ENCODE peak calls at places on chromosomes 16 and 17, in nine cellular contexts. One of them, this sample, is unnamed.

GRCh38 chr16:83603981-83604570 is 203.7 kb upstream of the HSBP1 start:
- DNase-seq in dorsolateral prefrontal cortex: no peak
- DNase-seq in ascending aorta: no peak
- DNase-seq in AG09309: no peak
- DNase-seq in lung: no peak
- DNase-seq in keratinocyte: no peak
- DNase-seq in A549: no peak
- DNase-seq in fibroblast of lung: no peak
- DNase-seq in sigmoid colon: no peak
- DNase-seq in this sample: no peak

GRCh38 chr17:50110591-50111349 is 15.6 kb downstream of the PDK2 start:
- DNase-seq in dorsolateral prefrontal cortex: no peak
- DNase-seq in ascending aorta: no peak
- DNase-seq in AG09309: no peak
- DNase-seq in lung: no peak
- DNase-seq in keratinocyte: no peak
- DNase-seq in A549: no peak
- DNase-seq in fibroblast of lung: no peak
- DNase-seq in sigmoid colon: no peak
- DNase-seq in this sample: no peak

GRCh38 chr17:78324391-78325075 is 35.3 kb downstream of the SOCS3 start:
- DNase-seq in dorsolateral prefrontal cortex: peak
- DNase-seq in ascending aorta: peak
- DNase-seq in AG09309: no peak
- DNase-seq in lung: peak
- DNase-seq in keratinocyte: no peak
- DNase-seq in A549: peak
- DNase-seq in fibroblast of lung: peak
- DNase-seq in sigmoid colon: peak
- DNase-seq in this sample: no peak

GRCh38 chr17:67517335-67517734 is 140.3 kb downstream of the PITPNC1 start:
- DNase-seq in dorsolateral prefrontal cortex: no peak
- DNase-seq in ascending aorta: no peak
- DNase-seq in AG09309: no peak
- DNase-seq in lung: no peak
- DNase-seq in keratinocyte: no peak
- DNase-seq in A549: no peak
- DNase-seq in fibroblast of lung: no peak
- DNase-seq in sigmoid colon: no peak
- DNase-seq in this sample: no peak

GRCh38 chr16:89391-90302 is 11.6 kb downstream of the MPG start:
- DNase-seq in dorsolateral prefrontal cortex: no peak
- DNase-seq in ascending aorta: no peak
- DNase-seq in AG09309: no peak
- DNase-seq in lung: no peak
- DNase-seq in keratinocyte: no peak
- DNase-seq in A549: no peak
- DNase-seq in fibroblast of lung: no peak
- DNase-seq in sigmoid colon: no peak
- DNase-seq in this sample: no peak

GRCh38 chr17:56681561-56682266 is 88.2 kb downstream of the NOG start:
- DNase-seq in dorsolateral prefrontal cortex: no peak
- DNase-seq in ascending aorta: no peak
- DNase-seq in AG09309: peak
- DNase-seq in lung: no peak
- DNase-seq in keratinocyte: peak
- DNase-seq in A549: no peak
- DNase-seq in fibroblast of lung: peak
- DNase-seq in sigmoid colon: no peak
- DNase-seq in this sample: peak

GRCh38 chr17:48477235-48477634 is 47.2 kb upstream of the SKAP1 start:
- DNase-seq in dorsolateral prefrontal cortex: no peak
- DNase-seq in ascending aorta: no peak
- DNase-seq in AG09309: no peak
- DNase-seq in lung: no peak
- DNase-seq in keratinocyte: no peak
- DNase-seq in A549: no peak
- DNase-seq in fibroblast of lung: no peak
- DNase-seq in sigmoid colon: no peak
- DNase-seq in this sample: no peak

GRCh38 chr16:56691885-56692284 is 9.6 kb downstream of the MT1X start:
- DNase-seq in dorsolateral prefrontal cortex: no peak
- DNase-seq in ascending aorta: no peak
- DNase-seq in AG09309: no peak
- DNase-seq in lung: peak
- DNase-seq in keratinocyte: peak
- DNase-seq in A549: peak
- DNase-seq in fibroblast of lung: no peak
- DNase-seq in sigmoid colon: no peak
- DNase-seq in this sample: peak

GRCh38 chr16:23498863-23499262 is 11.4 kb downstream of the GGA2 start:
- DNase-seq in dorsolateral prefrontal cortex: no peak
- DNase-seq in ascending aorta: no peak
- DNase-seq in AG09309: no peak
- DNase-seq in lung: no peak
- DNase-seq in keratinocyte: no peak
- DNase-seq in A549: no peak
- DNase-seq in fibroblast of lung: no peak
- DNase-seq in sigmoid colon: no peak
- DNase-seq in this sample: no peak

GRCh38 chr17:66737524-66737923 is 97.4 kb upstream of the CACNG5 start:
- DNase-seq in dorsolateral prefrontal cortex: peak
- DNase-seq in ascending aorta: no peak
- DNase-seq in AG09309: peak
- DNase-seq in lung: no peak
- DNase-seq in keratinocyte: no peak
- DNase-seq in A549: no peak
- DNase-seq in fibroblast of lung: peak
- DNase-seq in sigmoid colon: peak
- DNase-seq in this sample: no peak

GRCh38 chr16:84844049-84844350 is 24.2 kb downstream of the CRISPLD2 start:
- DNase-seq in dorsolateral prefrontal cortex: peak
- DNase-seq in ascending aorta: no peak
- DNase-seq in AG09309: no peak
- DNase-seq in lung: no peak
- DNase-seq in keratinocyte: no peak
- DNase-seq in A549: no peak
- DNase-seq in fibroblast of lung: no peak
- DNase-seq in sigmoid colon: peak
- DNase-seq in this sample: no peak

DNA sequence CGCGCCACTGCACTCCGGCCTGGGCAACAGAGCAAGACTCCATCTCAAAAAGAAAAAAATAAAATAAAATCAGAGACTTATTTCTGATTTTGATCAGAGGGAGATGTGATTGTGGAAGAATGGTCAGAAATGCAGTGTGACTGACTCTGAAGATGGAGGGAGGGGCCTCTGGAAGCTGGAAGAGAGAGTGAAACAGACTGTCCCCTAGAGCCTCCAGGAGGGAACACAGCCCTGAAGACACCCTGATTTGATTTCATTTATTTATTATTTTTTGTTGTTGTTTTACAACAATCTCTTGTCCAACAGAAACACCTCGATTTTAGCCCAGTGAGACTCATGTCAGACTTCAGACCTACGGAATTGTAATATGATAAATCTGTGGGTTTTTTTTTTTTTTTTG is 26.1 kb downstream of the BCL7C start:
- DNase-seq in dorsolateral prefrontal cortex: no peak
- DNase-seq in ascending aorta: no peak
- DNase-seq in AG09309: no peak
- DNase-seq in lung: no peak
- DNase-seq in keratinocyte: no peak
- DNase-seq in A549: peak
- DNase-seq in fibroblast of lung: peak
- DNase-seq in sigmoid colon: no peak
- DNase-seq in this sample: no peak
- TF ChIP-seq CTCF in dorsolateral prefrontal cortex: no peak
- TF ChIP-seq CTCF in ascending aorta: no peak
- TF ChIP-seq CTCF in AG09309: peak
- TF ChIP-seq CTCF in lung: no peak
- TF ChIP-seq CTCF in keratinocyte: no peak
- TF ChIP-seq CTCF in A549: no peak
- TF ChIP-seq CTCF in fibroblast of lung: peak
- TF ChIP-seq CTCF in sigmoid colon: no peak
- TF ChIP-seq CTCF in this sample: peak

DNA sequence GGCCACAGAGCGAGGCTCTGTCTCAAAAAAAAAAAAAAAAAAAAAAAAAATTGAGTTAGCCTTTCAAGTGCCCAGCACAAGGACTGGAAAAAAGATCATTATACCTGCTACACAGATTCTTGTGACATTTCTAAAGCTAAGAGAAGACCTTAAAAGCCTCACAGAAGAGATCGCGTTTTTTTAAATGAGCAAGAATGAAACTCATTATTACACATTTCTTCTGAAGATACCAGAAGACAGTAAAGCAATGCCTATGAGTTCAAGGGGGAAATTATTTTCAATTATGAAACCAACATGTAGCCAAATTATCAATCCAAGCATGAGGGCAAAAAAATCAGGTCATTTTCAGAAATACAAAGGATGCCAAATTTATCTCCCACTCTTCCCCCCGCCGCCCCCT is 56.8 kb downstream of the MED13 start:
- DNase-seq in dorsolateral prefrontal cortex: no peak
- DNase-seq in ascending aorta: no peak
- DNase-seq in AG09309: no peak
- DNase-seq in lung: no peak
- DNase-seq in keratinocyte: no peak
- DNase-seq in A549: no peak
- DNase-seq in fibroblast of lung: no peak
- DNase-seq in sigmoid colon: no peak
- DNase-seq in this sample: no peak
- H3K4me3 ChIP-seq in dorsolateral prefrontal cortex: no peak
- H3K4me3 ChIP-seq in ascending aorta: no peak
- H3K4me3 ChIP-seq in AG09309: no peak
- H3K4me3 ChIP-seq in lung: no peak
- H3K4me3 ChIP-seq in keratinocyte: no peak
- H3K4me3 ChIP-seq in A549: no peak
- H3K4me3 ChIP-seq in fibroblast of lung: no peak
- H3K4me3 ChIP-seq in sigmoid colon: no peak
- H3K4me3 ChIP-seq in this sample: no peak

DNA sequence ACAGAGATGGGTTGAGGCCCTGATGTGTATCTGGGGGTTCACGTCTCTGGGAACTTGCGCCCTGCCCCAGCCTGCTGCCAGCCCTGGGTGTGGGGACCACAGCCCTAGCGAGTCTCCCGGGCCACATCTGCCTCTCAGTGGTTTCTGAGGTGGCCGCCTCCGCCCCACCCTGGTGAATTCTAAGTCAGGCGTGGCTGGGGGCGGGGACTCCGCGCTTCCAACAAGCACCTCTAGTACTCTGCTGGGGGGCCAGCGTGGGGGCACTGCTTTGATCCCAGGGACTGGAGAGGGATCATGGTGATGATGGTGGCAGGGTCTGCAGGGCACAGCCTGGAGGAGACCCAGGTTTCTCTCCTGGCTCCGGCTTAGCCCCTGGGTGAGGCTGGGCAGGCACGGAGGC is 3.6 kb downstream of the GLIS2 start:
- DNase-seq in dorsolateral prefrontal cortex: no peak
- DNase-seq in ascending aorta: no peak
- DNase-seq in AG09309: no peak
- DNase-seq in lung: no peak
- DNase-seq in keratinocyte: no peak
- DNase-seq in A549: no peak
- DNase-seq in fibroblast of lung: no peak
- DNase-seq in sigmoid colon: peak
- DNase-seq in this sample: no peak
- TF ChIP-seq CTCF in dorsolateral prefrontal cortex: no peak
- TF ChIP-seq CTCF in ascending aorta: no peak
- TF ChIP-seq CTCF in AG09309: no peak
- TF ChIP-seq CTCF in lung: no peak
- TF ChIP-seq CTCF in keratinocyte: no peak
- TF ChIP-seq CTCF in A549: no peak
- TF ChIP-seq CTCF in fibroblast of lung: no peak
- TF ChIP-seq CTCF in sigmoid colon: no peak
- TF ChIP-seq CTCF in this sample: no peak

GRCh38 chr17:38559880-38560230 is 45.9 kb downstream of the SRCIN1 start:
- DNase-seq in dorsolateral prefrontal cortex: no peak
- DNase-seq in ascending aorta: no peak
- DNase-seq in AG09309: no peak
- DNase-seq in lung: no peak
- DNase-seq in keratinocyte: no peak
- DNase-seq in A549: no peak
- DNase-seq in fibroblast of lung: no peak
- DNase-seq in sigmoid colon: no peak
- DNase-seq in this sample: no peak

GRCh38 chr17:38560503-38561318 is 45.0 kb downstream of the SRCIN1 start:
- DNase-seq in dorsolateral prefrontal cortex: no peak
- DNase-seq in ascending aorta: no peak
- DNase-seq in AG09309: no peak
- DNase-seq in lung: no peak
- DNase-seq in keratinocyte: no peak
- DNase-seq in A549: no peak
- DNase-seq in fibroblast of lung: peak
- DNase-seq in sigmoid colon: no peak
- DNase-seq in this sample: no peak

GRCh38 chr17:38558751-38559024 is 47.1 kb downstream of the SRCIN1 start:
- DNase-seq in dorsolateral prefrontal cortex: no peak
- DNase-seq in ascending aorta: no peak
- DNase-seq in AG09309: no peak
- DNase-seq in lung: no peak
- DNase-seq in keratinocyte: no peak
- DNase-seq in A549: peak
- DNase-seq in fibroblast of lung: no peak
- DNase-seq in sigmoid colon: no peak
- DNase-seq in this sample: no peak

GRCh38 chr17:38557836-38558750 is 47.7 kb downstream of the SRCIN1 start:
- DNase-seq in dorsolateral prefrontal cortex: peak
- DNase-seq in ascending aorta: peak
- DNase-seq in AG09309: peak
- DNase-seq in lung: peak
- DNase-seq in keratinocyte: peak
- DNase-seq in A549: peak
- DNase-seq in fibroblast of lung: peak
- DNase-seq in sigmoid colon: peak
- DNase-seq in this sample: peak

DNA sequence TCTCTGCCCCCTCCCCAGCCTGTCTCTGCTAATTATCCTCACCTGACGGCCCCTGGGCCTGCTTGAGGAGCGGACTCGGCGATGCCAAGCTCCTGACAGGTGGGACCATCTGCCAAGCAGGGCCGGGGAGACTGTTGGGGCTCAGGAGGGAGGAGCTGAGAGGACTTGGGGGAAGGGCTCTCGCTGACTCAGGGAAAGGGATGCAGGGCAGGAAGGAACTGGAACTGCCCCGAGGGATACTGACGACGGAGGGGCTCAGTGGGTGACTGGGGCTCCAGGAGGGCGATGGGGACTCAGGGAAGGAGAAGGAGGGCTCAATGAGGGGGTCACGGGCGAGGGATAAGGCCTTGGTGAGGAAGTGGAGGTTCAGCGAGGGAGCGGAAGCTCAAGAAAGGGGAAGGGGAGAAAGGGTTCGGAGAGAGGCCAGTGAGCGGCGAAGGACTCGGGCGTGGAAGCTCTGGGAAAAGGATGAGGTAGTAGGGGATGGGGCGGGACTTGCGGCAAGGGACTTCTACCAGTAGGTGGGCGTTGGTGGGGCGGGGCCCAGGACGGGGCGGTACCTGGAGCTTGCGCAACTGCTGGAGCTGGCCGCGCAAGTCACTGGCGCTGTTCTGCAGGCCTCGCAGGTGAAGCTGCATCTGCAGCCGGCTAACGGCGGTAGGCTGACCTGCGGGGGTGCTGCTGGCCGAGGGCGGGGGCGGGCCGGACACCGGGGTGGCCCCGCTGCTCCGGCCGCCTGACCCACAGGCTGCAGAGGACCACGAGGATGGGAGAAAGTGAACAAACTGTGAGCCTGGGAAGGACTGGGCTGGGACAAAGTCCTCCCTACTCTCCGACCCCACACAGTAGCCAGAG is 46.5 kb downstream of the SRCIN1 start:
- DNase-seq in dorsolateral prefrontal cortex: peak
- DNase-seq in ascending aorta: peak
- DNase-seq in AG09309: no peak
- DNase-seq in lung: peak
- DNase-seq in keratinocyte: peak
- DNase-seq in A549: peak
- DNase-seq in fibroblast of lung: peak
- DNase-seq in sigmoid colon: peak
- DNase-seq in this sample: no peak
- H3K4me3 ChIP-seq in dorsolateral prefrontal cortex: peak
- H3K4me3 ChIP-seq in ascending aorta: peak
- H3K4me3 ChIP-seq in AG09309: no peak
- H3K4me3 ChIP-seq in lung: no peak
- H3K4me3 ChIP-seq in keratinocyte: peak
- H3K4me3 ChIP-seq in A549: peak
- H3K4me3 ChIP-seq in fibroblast of lung: no peak
- H3K4me3 ChIP-seq in sigmoid colon: peak
- H3K4me3 ChIP-seq in this sample: peak

This sample was measured in retinal pigment epithelial cell.